ENCODE peak calls at places on chromosome 9, in four cellular contexts. I, D, Q and F are unnamed samples.

GRCh38 chr9:133044661-133045060 is 13.9 kb downstream of the GTF3C5 start:
- DNase-seq in I (no peak), Q (no peak), D (no peak), F (no peak)

GRCh38 chr9:8555767-8556500 is 756.4 kb upstream of the DMAC1 start:
- DNase-seq in Q (peak), D (no peak), I (no peak), F (no peak)

GRCh38 chr9:111601237-111602018 is 2.0 kb upstream of the PTGR1 start:
- DNase-seq in Q (no peak), D (no peak), I (no peak), F (no peak)

GRCh38 chr9:14365667-14366066 is 51.7 kb upstream of the NFIB start:
- DNase-seq in D (no peak), I (no peak), Q (no peak), F (no peak)

GRCh38 chr9:122498883-122499288 is 11.7 kb upstream of the OR1J2 start:
- DNase-seq in I (no peak), D (no peak), Q (peak), F (peak)

GRCh38 chr9:88984543-88984883 is 6.8 kb upstream of the S1PR3 start:
- DNase-seq in D (no peak), I (no peak), Q (no peak), F (no peak)

GRCh38 chr9:87322840-87323635 is 174.6 kb upstream of the DAPK1 start:
- DNase-seq in I (no peak), Q (no peak), D (no peak), F (no peak)

GRCh38 chr9:5626727-5627634 is 1.9 kb upstream of the RIC1 start:
- DNase-seq in D (no peak), I (no peak), Q (peak), F (no peak)

GRCh38 chr9:115944166-115944948 is 209.2 kb upstream of the PAPPA start:
- DNase-seq in D (peak), I (no peak), Q (peak), F (no peak)

GRCh38 chr9:126440938-126441337 is 114.3 kb downstream of the MVB12B start:
- DNase-seq in Q (no peak), I (no peak), D (no peak), F (peak)